ENCODE peak calls at places on chromosomes 13 and 19, in nine cellular contexts. One of them, this sample, is unnamed.

GRCh38 chr19:13825489-13826475 is 30.5 kb downstream of the ZSWIM4 start:
- DNase-seq in HFFc6: no peak
- DNase-seq in transverse colon: no peak
- DNase-seq in uterus: no peak
- DNase-seq in cardiac muscle cell: no peak
- DNase-seq in SHP77: no peak
- DNase-seq in Calu3: no peak
- DNase-seq in adipocyte: peak; percentile 23
- DNase-seq in NB4: peak; percentile 45
- DNase-seq in this sample: no peak

GRCh38 chr19:45362291-45362690 is 8.1 kb downstream of the ERCC2 start:
- DNase-seq in transverse colon: no peak
- DNase-seq in NB4: no peak
- DNase-seq in HFFc6: no peak
- DNase-seq in cardiac muscle cell: no peak
- DNase-seq in adipocyte: no peak
- DNase-seq in SHP77: no peak
- DNase-seq in uterus: no peak
- DNase-seq in Calu3: no peak
- DNase-seq in this sample: no peak

GRCh38 chr13:51873837-51874236 is 12.1 kb downstream of the CCDC70 start:
- DNase-seq in cardiac muscle cell: no peak
- DNase-seq in uterus: no peak
- DNase-seq in Calu3: no peak
- DNase-seq in SHP77: no peak
- DNase-seq in NB4: no peak
- DNase-seq in adipocyte: no peak
- DNase-seq in transverse colon: no peak
- DNase-seq in HFFc6: no peak
- DNase-seq in this sample: no peak

GRCh38 chr19:33302974-33303790 is 848 bp upstream of the CEBPA start:
- DNase-seq in transverse colon: peak; percentile 59
- DNase-seq in adipocyte: peak; percentile 72
- DNase-seq in cardiac muscle cell: peak; percentile 70
- DNase-seq in uterus: peak; percentile 64
- DNase-seq in SHP77: no peak
- DNase-seq in HFFc6: no peak
- DNase-seq in Calu3: peak; percentile 74
- DNase-seq in NB4: peak; percentile 68
- DNase-seq in this sample: no peak

GRCh38 chr19:43759515-43759914 is 4.8 kb upstream of the SMG9 start:
- DNase-seq in SHP77: no peak
- DNase-seq in adipocyte: peak; percentile 63
- DNase-seq in HFFc6: peak; percentile 79
- DNase-seq in NB4: no peak
- DNase-seq in transverse colon: no peak
- DNase-seq in Calu3: no peak
- DNase-seq in cardiac muscle cell: peak; percentile 33
- DNase-seq in uterus: no peak
- DNase-seq in this sample: no peak

GRCh38 chr13:44921931-44922758 is 67.1 kb downstream of the NUFIP1 start:
- DNase-seq in transverse colon: peak; percentile 31
- DNase-seq in cardiac muscle cell: peak; percentile 95
- DNase-seq in uterus: peak; percentile 61
- DNase-seq in SHP77: peak; percentile 41
- DNase-seq in HFFc6: peak; percentile 96
- DNase-seq in NB4: no peak
- DNase-seq in Calu3: peak; percentile 24
- DNase-seq in adipocyte: peak; percentile 88
- DNase-seq in this sample: no peak

GRCh38 chr19:1211494-1212234 is 6.1 kb downstream of the STK11 start:
- DNase-seq in Calu3: no peak
- DNase-seq in uterus: peak; percentile 76
- DNase-seq in HFFc6: no peak
- DNase-seq in adipocyte: no peak
- DNase-seq in NB4: no peak
- DNase-seq in cardiac muscle cell: peak; percentile 25
- DNase-seq in SHP77: no peak
- DNase-seq in transverse colon: no peak
- DNase-seq in this sample: no peak

GRCh38 chr19:6105444-6105843 is 4.9 kb downstream of the RFX2 start:
- DNase-seq in SHP77: no peak
- DNase-seq in Calu3: no peak
- DNase-seq in uterus: no peak
- DNase-seq in adipocyte: no peak
- DNase-seq in transverse colon: no peak
- DNase-seq in HFFc6: no peak
- DNase-seq in NB4: no peak
- DNase-seq in cardiac muscle cell: no peak
- DNase-seq in this sample: no peak

GRCh38 chr13:26255717-26256277 is 1.9 kb downstream of the CDK8 start:
- DNase-seq in cardiac muscle cell: peak; percentile 23
- DNase-seq in uterus: no peak
- DNase-seq in transverse colon: no peak
- DNase-seq in NB4: peak; percentile 54
- DNase-seq in HFFc6: no peak
- DNase-seq in SHP77: no peak
- DNase-seq in Calu3: no peak
- DNase-seq in adipocyte: peak; percentile 46
- DNase-seq in this sample: no peak

GRCh38 chr19:1250374-1251232 is 2.2 kb downstream of the MIDN start:
- DNase-seq in adipocyte: peak; percentile 64
- DNase-seq in cardiac muscle cell: peak; percentile 87
- DNase-seq in transverse colon: peak; percentile 76
- DNase-seq in Calu3: no peak
- DNase-seq in uterus: peak; percentile 63
- DNase-seq in SHP77: peak; percentile 39
- DNase-seq in NB4: peak; percentile 63
- DNase-seq in HFFc6: no peak
- DNase-seq in this sample: no peak

GRCh38 chr13:52319876-52320275 is 86.1 kb downstream of the THSD1 start:
- DNase-seq in cardiac muscle cell: no peak
- DNase-seq in transverse colon: no peak
- DNase-seq in HFFc6: no peak
- DNase-seq in uterus: no peak
- DNase-seq in SHP77: no peak
- DNase-seq in adipocyte: no peak
- DNase-seq in NB4: peak; percentile 22
- DNase-seq in Calu3: no peak
- DNase-seq in this sample: no peak

GRCh38 chr19:16070366-16070990 is 5.8 kb upstream of the TPM4 start:
- DNase-seq in HFFc6: no peak
- DNase-seq in transverse colon: peak; percentile 96
- DNase-seq in uterus: no peak
- DNase-seq in Calu3: peak; percentile 94
- DNase-seq in cardiac muscle cell: no peak
- DNase-seq in adipocyte: no peak
- DNase-seq in SHP77: no peak
- DNase-seq in NB4: peak; percentile 77
- DNase-seq in this sample: no peak